ENCODE peak calls at places on chromosomes 5 and 9, in five cellular contexts. One of them, this sample, is unnamed.

GRCh38 chr5:127072861-127073846 is at the start of gene C5orf63:
- DNase-seq in left ventricle myocardium inferior: peak
- DNase-seq in dorsolateral prefrontal cortex: no peak
- DNase-seq in OCI-LY7: peak
- DNase-seq in heart right ventricle: peak
- DNase-seq in this sample: peak

GRCh38 chr5:926416-927171 is 33.9 kb downstream of the TRIP13 start:
- DNase-seq in OCI-LY7: no peak
- DNase-seq in left ventricle myocardium inferior: no peak
- DNase-seq in heart right ventricle: no peak
- DNase-seq in dorsolateral prefrontal cortex: no peak
- DNase-seq in this sample: no peak

GRCh38 chr5:132017738-132018625 is 6.5 kb upstream of the ACSL6 start:
- DNase-seq in heart right ventricle: no peak
- DNase-seq in left ventricle myocardium inferior: no peak
- DNase-seq in OCI-LY7: no peak
- DNase-seq in dorsolateral prefrontal cortex: no peak
- DNase-seq in this sample: no peak

GRCh38 chr9:112043423-112043822 is 131.7 kb downstream of the SUSD1 start:
- DNase-seq in OCI-LY7: no peak
- DNase-seq in dorsolateral prefrontal cortex: no peak
- DNase-seq in left ventricle myocardium inferior: no peak
- DNase-seq in heart right ventricle: no peak
- DNase-seq in this sample: no peak

GRCh38 chr9:18666348-18666747 is 192.4 kb downstream of the ADAMTSL1 start:
- DNase-seq in dorsolateral prefrontal cortex: no peak
- DNase-seq in heart right ventricle: no peak
- DNase-seq in left ventricle myocardium inferior: no peak
- DNase-seq in OCI-LY7: no peak
- DNase-seq in this sample: no peak

GRCh38 chr5:139410886-139411835 is 7.3 kb upstream of the SPATA24 start:
- DNase-seq in left ventricle myocardium inferior: no peak
- DNase-seq in heart right ventricle: no peak
- DNase-seq in OCI-LY7: no peak
- DNase-seq in dorsolateral prefrontal cortex: peak
- DNase-seq in this sample: no peak

GRCh38 chr9:120435066-120435465 is 144.9 kb downstream of the CDK5RAP2 start:
- DNase-seq in left ventricle myocardium inferior: no peak
- DNase-seq in dorsolateral prefrontal cortex: no peak
- DNase-seq in heart right ventricle: no peak
- DNase-seq in OCI-LY7: no peak
- DNase-seq in this sample: no peak

GRCh38 chr5:125189451-125190051 is 443.1 kb upstream of the ZNF608 start:
- DNase-seq in heart right ventricle: no peak
- DNase-seq in left ventricle myocardium inferior: no peak
- DNase-seq in OCI-LY7: no peak
- DNase-seq in dorsolateral prefrontal cortex: no peak
- DNase-seq in this sample: no peak

GRCh38 chr5:91175708-91176107 is 207.4 kb downstream of the ARRDC3 start:
- DNase-seq in dorsolateral prefrontal cortex: no peak
- DNase-seq in OCI-LY7: no peak
- DNase-seq in left ventricle myocardium inferior: no peak
- DNase-seq in heart right ventricle: no peak
- DNase-seq in this sample: no peak

GRCh38 chr9:134171316-134172197 is 7.2 kb upstream of the RNU6ATAC start:
- DNase-seq in dorsolateral prefrontal cortex: no peak
- DNase-seq in heart right ventricle: no peak
- DNase-seq in OCI-LY7: no peak
- DNase-seq in left ventricle myocardium inferior: no peak
- DNase-seq in this sample: no peak

GRCh38 chr9:32427111-32427873 is 42.8 kb downstream of the ACO1 start:
- DNase-seq in heart right ventricle: no peak
- DNase-seq in OCI-LY7: no peak
- DNase-seq in dorsolateral prefrontal cortex: peak
- DNase-seq in left ventricle myocardium inferior: no peak
- DNase-seq in this sample: no peak

GRCh38 chr5:127254729-127255284 is 35.8 kb upstream of the MEGF10 start:
- DNase-seq in dorsolateral prefrontal cortex: no peak
- DNase-seq in OCI-LY7: no peak
- DNase-seq in left ventricle myocardium inferior: no peak
- DNase-seq in heart right ventricle: no peak
- DNase-seq in this sample: no peak

GRCh38 chr9:16516887-16517286 is 353.6 kb downstream of the BNC2 start:
- DNase-seq in left ventricle myocardium inferior: no peak
- DNase-seq in OCI-LY7: no peak
- DNase-seq in dorsolateral prefrontal cortex: no peak
- DNase-seq in heart right ventricle: no peak
- DNase-seq in this sample: no peak
- H3K27ac ChIP-seq in left ventricle myocardium inferior: no peak
- H3K27ac ChIP-seq in OCI-LY7: no peak
- H3K27ac ChIP-seq in dorsolateral prefrontal cortex: no peak
- H3K27ac ChIP-seq in heart right ventricle: no peak
- H3K27ac ChIP-seq in this sample: no peak

GRCh38 chr9:5551368-5551767 is 41.0 kb downstream of the PDCD1LG2 start:
- DNase-seq in dorsolateral prefrontal cortex: no peak
- DNase-seq in heart right ventricle: no peak
- DNase-seq in left ventricle myocardium inferior: no peak
- DNase-seq in OCI-LY7: no peak
- DNase-seq in this sample: no peak
- H3K27ac ChIP-seq in dorsolateral prefrontal cortex: no peak
- H3K27ac ChIP-seq in heart right ventricle: no peak
- H3K27ac ChIP-seq in left ventricle myocardium inferior: no peak
- H3K27ac ChIP-seq in OCI-LY7: no peak
- H3K27ac ChIP-seq in this sample: no peak

GRCh38 chr9:131593936-131594665 is 48.8 kb downstream of the PRRT1B start:
- DNase-seq in left ventricle myocardium inferior: no peak
- DNase-seq in OCI-LY7: no peak
- DNase-seq in dorsolateral prefrontal cortex: no peak
- DNase-seq in heart right ventricle: no peak
- DNase-seq in this sample: no peak
- H3K27ac ChIP-seq in left ventricle myocardium inferior: no peak
- H3K27ac ChIP-seq in OCI-LY7: no peak
- H3K27ac ChIP-seq in dorsolateral prefrontal cortex: no peak
- H3K27ac ChIP-seq in heart right ventricle: no peak
- H3K27ac ChIP-seq in this sample: no peak

DNA sequence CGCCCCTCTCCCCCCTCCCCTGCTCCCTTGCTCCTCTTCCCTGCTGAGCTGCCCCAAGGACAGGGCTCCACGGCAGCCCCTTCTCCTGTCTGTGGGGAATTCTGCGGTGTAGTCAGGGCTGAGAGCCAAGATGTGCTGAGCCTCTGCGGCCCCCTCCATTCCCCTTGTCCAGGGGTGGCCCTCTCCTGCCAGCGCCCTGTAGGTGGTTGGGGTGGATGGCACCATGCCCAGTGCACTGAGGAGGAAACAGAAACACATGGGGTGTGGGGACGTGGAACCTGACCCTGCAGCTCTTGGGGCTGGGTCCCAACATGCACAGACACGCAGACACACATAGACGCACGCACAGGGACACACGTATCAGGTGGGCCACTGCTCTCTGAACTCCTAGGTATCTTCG is 64.6 kb downstream of the HMCN2 start:
- DNase-seq in dorsolateral prefrontal cortex: no peak
- DNase-seq in OCI-LY7: no peak
- DNase-seq in heart right ventricle: no peak
- DNase-seq in left ventricle myocardium inferior: no peak
- DNase-seq in this sample: no peak
- H3K27ac ChIP-seq in dorsolateral prefrontal cortex: no peak
- H3K27ac ChIP-seq in OCI-LY7: no peak
- H3K27ac ChIP-seq in heart right ventricle: no peak
- H3K27ac ChIP-seq in left ventricle myocardium inferior: no peak
- H3K27ac ChIP-seq in this sample: no peak

GRCh38 chr5:180344393-180344999 is 8.6 kb downstream of the GFPT2 start:
- DNase-seq in dorsolateral prefrontal cortex: no peak
- DNase-seq in heart right ventricle: no peak
- DNase-seq in left ventricle myocardium inferior: no peak
- DNase-seq in OCI-LY7: no peak
- DNase-seq in this sample: no peak
- H3K27ac ChIP-seq in dorsolateral prefrontal cortex: peak
- H3K27ac ChIP-seq in heart right ventricle: no peak
- H3K27ac ChIP-seq in left ventricle myocardium inferior: no peak
- H3K27ac ChIP-seq in OCI-LY7: no peak
- H3K27ac ChIP-seq in this sample: no peak

GRCh38 chr9:130315446-130316226 is 50.1 kb downstream of the HMCN2 start:
- DNase-seq in left ventricle myocardium inferior: no peak
- DNase-seq in heart right ventricle: no peak
- DNase-seq in OCI-LY7: no peak
- DNase-seq in dorsolateral prefrontal cortex: no peak
- DNase-seq in this sample: no peak
- H3K27ac ChIP-seq in left ventricle myocardium inferior: no peak
- H3K27ac ChIP-seq in heart right ventricle: no peak
- H3K27ac ChIP-seq in OCI-LY7: no peak
- H3K27ac ChIP-seq in dorsolateral prefrontal cortex: no peak
- H3K27ac ChIP-seq in this sample: no peak

DNA sequence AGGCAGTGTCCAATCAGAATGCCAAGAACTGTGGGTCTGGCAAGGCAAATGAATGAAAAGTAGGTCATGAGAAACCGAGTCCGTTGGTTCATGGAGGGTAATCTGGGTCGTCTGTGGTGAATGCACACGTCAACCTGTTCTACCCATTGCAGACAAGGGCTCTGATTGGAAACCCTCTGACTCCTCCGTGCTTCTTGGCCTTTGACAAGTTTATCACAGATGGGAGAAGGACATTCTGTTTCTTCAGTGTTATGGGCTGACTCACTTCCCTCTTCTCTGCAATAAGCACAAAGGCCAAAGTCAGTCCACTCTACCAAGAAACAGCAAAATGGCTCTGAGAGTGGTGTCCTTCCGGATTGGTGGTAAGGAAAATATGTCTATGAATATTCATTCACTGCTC is 89.3 kb downstream of the FEM1C start:
- DNase-seq in left ventricle myocardium inferior: no peak
- DNase-seq in OCI-LY7: no peak
- DNase-seq in dorsolateral prefrontal cortex: no peak
- DNase-seq in heart right ventricle: no peak
- DNase-seq in this sample: no peak
- H3K27ac ChIP-seq in left ventricle myocardium inferior: peak
- H3K27ac ChIP-seq in OCI-LY7: no peak
- H3K27ac ChIP-seq in dorsolateral prefrontal cortex: no peak
- H3K27ac ChIP-seq in heart right ventricle: no peak
- H3K27ac ChIP-seq in this sample: no peak

GRCh38 chr5:172768573-172769323 is 2.2 kb downstream of the DUSP1 start:
- DNase-seq in dorsolateral prefrontal cortex: no peak
- DNase-seq in heart right ventricle: no peak
- DNase-seq in left ventricle myocardium inferior: no peak
- DNase-seq in OCI-LY7: no peak
- DNase-seq in this sample: no peak
- H3K27ac ChIP-seq in dorsolateral prefrontal cortex: peak
- H3K27ac ChIP-seq in heart right ventricle: peak
- H3K27ac ChIP-seq in left ventricle myocardium inferior: peak
- H3K27ac ChIP-seq in OCI-LY7: no peak
- H3K27ac ChIP-seq in this sample: peak

This sample was measured in caudate nucleus.